ENCODE peak calls at places on chromosomes 1 and 21, in six cellular contexts. L is lung, V is heart right ventricle, H is Peyer's patch, W is thoracic aorta, C is fibroblast of lung. X is an unnamed sample. For H3K4me1, the result is how much of the 10 kb centered on the place peaks cover.

GRCh38 chr1:185636848-185637247 is 97.3 kb upstream of the HMCN1 start:
- DNase-seq in W (no peak), C (no peak), H (no peak), L (no peak), V (no peak), X (no peak)

GRCh38 chr1:214623430-214623829 is 20.4 kb downstream of the CENPF start:
- DNase-seq in C (no peak), V (no peak), L (no peak), W (no peak), H (no peak), X (no peak)

GRCh38 chr1:222798111-222798510 is 16.7 kb upstream of the DISP1 start:
- DNase-seq in V (no peak), C (peak), L (no peak), W (no peak), H (no peak), X (no peak)

GRCh38 chr1:85048296-85049064 is at the start of gene MCOLN3:
- DNase-seq in W (no peak), H (peak), V (no peak), C (no peak), L (peak), X (peak)

GRCh38 chr21:43693981-43694380 is 24.9 kb upstream of the PDXK start:
- DNase-seq in C (no peak), V (no peak), W (no peak), H (no peak), L (no peak), X (no peak)

GRCh38 chr1:221274373-221274772 is 395.1 kb downstream of the HLX start:
- DNase-seq in H (no peak), C (no peak), V (no peak), W (no peak), L (no peak), X (no peak)

GRCh38 chr1:206112600-206113301 is 4.4 kb downstream of the AVPR1B start:
- DNase-seq in W (no peak), H (no peak), V (no peak), C (no peak), L (peak), X (peak)

GRCh38 chr1:98121661-98122060 is 200.8 kb upstream of the DPYD start:
- DNase-seq in W (no peak), C (peak), V (no peak), L (no peak), H (no peak), X (no peak)

GRCh38 chr1:22121421-22121911 is 21.4 kb downstream of the WNT4 start:
- DNase-seq in L (no peak), V (no peak), C (no peak), W (no peak), H (no peak), X (no peak)

GRCh38 chr1:85200870-85201339 is at the start of gene SYDE2:
- DNase-seq in C (peak), L (peak), V (peak), H (peak), W (no peak), X (peak)

GRCh38 chr1:38917337-38917736 is 24.3 kb downstream of the RHBDL2 start:
- DNase-seq in L (no peak), W (no peak), C (no peak), H (no peak), V (no peak), X (no peak)

GRCh38 chr1:15134285-15134684 is 19.3 kb upstream of the TMEM51 start:
- DNase-seq in V (no peak), W (no peak), C (no peak), L (no peak), H (no peak), X (no peak)

GRCh38 chr1:187949567-187949966 is 1120.8 kb downstream of the PLA2G4A start:
- DNase-seq in C (no peak), H (no peak), L (no peak), V (no peak), W (no peak), X (no peak)

GRCh38 chr1:12450090-12450764 is 167.8 kb downstream of the DHRS3 start:
- DNase-seq in H (no peak), W (no peak), L (no peak), C (no peak), V (no peak), X (no peak)

GRCh38 chr1:107464827-107465226 is 324.0 kb downstream of the NTNG1 start:
- DNase-seq in L (no peak), H (no peak), C (no peak), V (no peak), W (no peak), X (no peak)

GRCh38 chr1:234725177-234726132 is 115.5 kb upstream of the IRF2BP2 start:
- DNase-seq in L (peak), C (peak), V (peak), H (peak), W (no peak), X (peak)

GRCh38 chr1:11967028-11967547 is 13.2 kb upstream of the MFN2 start:
- DNase-seq in V (no peak), H (peak), L (no peak), C (peak), W (no peak), X (peak)

GRCh38 chr1:114079596-114080190 is 74.0 kb downstream of the SYT6 start:
- DNase-seq in V (no peak), H (no peak), C (no peak), L (no peak), W (no peak), X (no peak)

GRCh38 chr1:212858461-212859265 is 588 bp downstream of the FLVCR1 start:
- DNase-seq in W (no peak), V (peak), H (peak), L (peak), C (peak), X (peak)

GRCh38 chr1:108801101-108801500 is 54.6 kb downstream of the STXBP3 start:
- DNase-seq in C (peak), V (no peak), H (no peak), W (no peak), L (no peak), X (no peak)

GRCh38 chr1:177306981-177307380 is 136.2 kb downstream of the BRINP2 start:
- DNase-seq in C (peak), L (no peak), H (no peak), V (no peak), W (no peak), X (no peak)

GRCh38 chr1:106568575-106568974 is 487.9 kb upstream of the PRMT6 start:
- DNase-seq in V (no peak), L (no peak), W (no peak), H (no peak), C (no peak), X (no peak)

GRCh38 chr1:6962390-6962955 is 177.2 kb downstream of the CAMTA1 start:
- DNase-seq in V (peak), H (peak), C (peak), W (no peak), L (peak), X (no peak)

GRCh38 chr21:41678944-41679343 is 87.9 kb downstream of the RIPK4 start:
- DNase-seq in V (peak), C (peak), W (peak), L (peak), H (peak), X (peak)

GRCh38 chr21:41680444-41681335 is 86.2 kb downstream of the RIPK4 start:
- DNase-seq in W (no peak), C (no peak), H (no peak), V (no peak), L (no peak), X (no peak)

GRCh38 chr21:41682719-41683179 is 84.1 kb downstream of the RIPK4 start:
- DNase-seq in V (no peak), L (no peak), W (no peak), C (no peak), H (no peak), X (no peak)

GRCh38 chr21:41681939-41682718 is 84.7 kb downstream of the RIPK4 start:
- DNase-seq in W (no peak), C (no peak), L (no peak), V (no peak), H (no peak), X (no peak)

GRCh38 chr21:41681336-41681801 is 85.5 kb downstream of the RIPK4 start:
- DNase-seq in C (no peak), H (no peak), V (no peak), L (no peak), W (no peak), X (peak)
- H3K4me1 ChIP-seq in C (under half), H (under half), V (under half), L (under half), W (under half), X (under half)

GRCh38 chr1:89725016-89725380 is 92.1 kb downstream of the LRRC8C start:
- DNase-seq in V (no peak), C (peak), H (no peak), W (no peak), L (no peak), X (no peak)
- H3K27ac ChIP-seq in V (peak), C (peak), H (no peak), W (peak), L (peak), X (no peak)

DNA sequence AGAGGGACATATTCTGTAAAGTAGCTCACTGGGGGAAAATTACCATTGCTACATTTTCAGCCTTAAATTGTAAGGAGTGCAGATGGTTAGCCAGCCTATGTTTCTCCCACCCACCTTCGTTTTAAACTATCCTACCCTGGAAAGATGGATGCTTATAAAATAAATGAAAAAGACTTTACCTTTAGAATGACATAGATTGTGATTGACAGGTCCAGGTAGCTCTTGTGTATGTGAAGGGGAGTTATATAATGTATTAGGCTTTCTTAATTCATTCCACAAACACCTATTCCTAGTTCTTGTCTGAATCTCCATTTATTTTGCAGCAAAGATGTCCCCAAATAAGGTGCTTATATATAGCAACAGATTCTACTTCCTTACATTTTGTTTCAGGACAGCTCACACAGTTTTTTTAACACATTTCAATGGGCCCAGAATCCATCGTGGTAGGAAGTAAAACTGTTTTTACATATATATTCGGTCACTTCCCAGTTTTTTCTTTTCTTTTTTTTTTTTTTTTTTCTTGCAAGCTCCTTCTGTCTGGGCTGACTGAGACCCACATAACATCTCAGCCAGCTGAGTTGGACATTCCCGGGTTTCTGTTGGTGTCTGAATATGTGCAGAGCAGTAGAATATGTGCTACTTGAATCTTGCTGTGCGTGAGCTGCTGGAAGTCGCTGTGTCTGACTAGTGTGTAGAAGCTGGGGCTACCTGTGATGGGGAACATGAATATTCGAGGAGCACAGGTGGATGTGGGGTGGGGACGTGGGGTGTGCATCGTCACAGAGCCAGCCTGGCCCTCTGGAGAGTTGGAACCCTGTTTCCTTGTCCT is 27.8 kb downstream of the UCK2 start:
- DNase-seq in W (no peak), C (no peak), H (no peak), V (no peak), L (no peak), X (no peak)
- H3K4me1 ChIP-seq in W (under half), C (under half), H (under half), V (under half), L (under half), X (under half)

GRCh38 chr1:241716915-241717651 is 65.0 kb downstream of the WDR64 start:
- DNase-seq in V (no peak), W (no peak), L (no peak), C (peak), H (no peak), X (no peak)
- H3K27ac ChIP-seq in V (no peak), W (no peak), L (no peak), C (no peak), H (no peak), X (no peak)

GRCh38 chr1:1120096-1120495 is 4.2 kb upstream of the C1orf159 start:
- DNase-seq in L (no peak), H (no peak), C (no peak), V (no peak), W (no peak), X (no peak)
- H3K4me1 ChIP-seq in L (under half), H (under half), C (under half), V (under half), W (under half), X (under half)

GRCh38 chr1:116313776-116314175 is 59.3 kb upstream of the ATP1A1 start:
- DNase-seq in H (no peak), W (no peak), C (no peak), V (no peak), L (no peak), X (no peak)

GRCh38 chr1:116318897-116319296 is 54.1 kb upstream of the ATP1A1 start:
- DNase-seq in C (no peak), L (no peak), W (no peak), V (no peak), H (no peak), X (no peak)

GRCh38 chr1:116314305-116314919 is 58.6 kb upstream of the ATP1A1 start:
- DNase-seq in H (peak), C (no peak), L (no peak), W (no peak), V (no peak), X (no peak)

GRCh38 chr1:116311756-116312691 is 61.0 kb upstream of the ATP1A1 start:
- DNase-seq in C (no peak), H (peak), W (no peak), V (no peak), L (peak), X (no peak)

DNA sequence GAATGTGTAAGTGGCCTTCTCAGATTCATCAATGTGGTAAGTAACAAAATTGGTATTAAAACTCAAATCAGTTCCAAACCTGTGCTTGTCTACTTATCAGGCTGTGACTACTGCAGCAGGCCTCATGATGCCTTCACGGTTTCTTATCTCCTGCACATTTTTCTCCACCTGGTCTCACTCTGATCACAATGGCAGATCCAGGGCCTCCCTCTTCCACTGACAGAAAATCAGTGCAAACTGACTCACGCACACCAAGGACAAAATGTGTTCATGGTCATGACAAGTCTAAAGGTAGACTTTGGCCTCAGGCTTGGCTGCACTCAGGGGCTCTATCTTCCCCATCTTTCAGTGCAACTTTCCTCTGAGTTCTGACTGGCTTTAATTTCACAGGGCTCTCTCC is 56.7 kb upstream of the ATP1A1 start:
- DNase-seq in V (no peak), C (no peak), L (no peak), W (no peak), H (peak), X (no peak)
- H3K27ac ChIP-seq in V (no peak), C (no peak), L (no peak), W (no peak), H (no peak), X (no peak)

GRCh38 chr1:174786760-174787159 is 213.0 kb upstream of the CACYBP start:
- DNase-seq in H (no peak), L (no peak), W (no peak), V (no peak), C (no peak), X (no peak)
- H3K4me1 ChIP-seq in H (under half), L (under half), W (under half), V (under half), C (under half), X (under half)

GRCh38 chr1:201626629-201627275 is 87.8 kb downstream of the NAV1 start:
- DNase-seq in W (no peak), V (no peak), L (no peak), H (no peak), C (no peak), X (no peak)
- H3K27ac ChIP-seq in W (peak), V (no peak), L (no peak), H (no peak), C (peak), X (no peak)

X was measured in prostate gland.